ENCODE peak calls at places on chromosomes 12 and 14, in four cellular contexts. A is lung, F is H9, R is hepatocyte. H is an unnamed sample.

GRCh38 chr14:89773644-89774316 is 180.8 kb downstream of the EFCAB11 start:
- DNase-seq in A (peak; percentile 33), F (peak; percentile 85), R (peak; percentile 79), H (peak; percentile 67)

GRCh38 chr12:99627459-99627858 is 20.1 kb upstream of the GARIN6 start:
- DNase-seq in R (no peak), F (no peak), A (no peak), H (no peak)

GRCh38 chr12:78797201-78797931 is 67.2 kb upstream of the SYT1 start:
- DNase-seq in R (no peak), A (no peak), F (no peak), H (no peak)

GRCh38 chr12:57101892-57102695 is 9.1 kb downstream of the STAT6 start:
- DNase-seq in A (no peak), R (peak; percentile 81), F (no peak), H (peak; percentile 63)

GRCh38 chr12:25186788-25187397 is 8.1 kb downstream of the DNAI7 start:
- DNase-seq in F (no peak), R (no peak), A (no peak), H (no peak)

GRCh38 chr12:34292736-34293625 is 270.7 kb downstream of the ALG10 start:
- DNase-seq in F (no peak), R (no peak), A (no peak), H (no peak)

GRCh38 chr12:18479266-18479665 is 217.9 kb downstream of the PIK3C2G start:
- DNase-seq in A (no peak), F (no peak), R (peak; percentile 19), H (peak; percentile 5)

GRCh38 chr14:61470954-61471279 is 149.5 kb downstream of the PRKCH start:
- DNase-seq in A (peak; percentile 5), F (no peak), R (no peak), H (no peak)

GRCh38 chr12:59036341-59036740 is 116.0 kb upstream of the LRIG3 start:
- DNase-seq in R (no peak), A (no peak), F (no peak), H (no peak)

GRCh38 chr12:76250256-76250655 is 98.0 kb downstream of the BBS10 start:
- DNase-seq in R (no peak), A (no peak), F (no peak), H (no peak)

GRCh38 chr12:89038831-89039509 is 313.3 kb downstream of the DUSP6 start:
- DNase-seq in A (no peak), R (no peak), F (no peak), H (no peak)

GRCh38 chr14:81938341-81938740 is 404.7 kb upstream of the SEL1L start:
- DNase-seq in F (no peak), A (no peak), R (no peak), H (no peak)

GRCh38 chr14:70018713-70019201 is 139.5 kb downstream of the SMOC1 start:
- DNase-seq in R (no peak), F (no peak), A (no peak), H (no peak)

GRCh38 chr12:79300199-79300568 is 390.6 kb downstream of the PAWR start:
- DNase-seq in R (peak; percentile 21), A (no peak), F (no peak), H (peak; percentile 10)

GRCh38 chr14:69670093-69670492 is 58.7 kb downstream of the SUSD6 start:
- DNase-seq in F (no peak), R (no peak), A (no peak), H (no peak)

GRCh38 chr14:38282941-38283340 is 27.0 kb upstream of the CLEC14A start:
- DNase-seq in F (no peak), A (no peak), R (no peak), H (no peak)

GRCh38 chr14:60878536-60878935 is 102.3 kb downstream of the TRMT5 start:
- DNase-seq in A (no peak), F (no peak), R (no peak), H (no peak)

GRCh38 chr12:8742501-8742900 is 44.7 kb downstream of the RIMKLB start:
- DNase-seq in A (no peak), F (no peak), R (no peak), H (peak; percentile 4)

GRCh38 chr12:28140404-28140803 is 49.9 kb upstream of the CCDC91 start:
- DNase-seq in R (no peak), A (no peak), F (no peak), H (no peak)

GRCh38 chr14:34228663-34229001 is 233.4 kb downstream of the SPTSSA start:
- DNase-seq in F (no peak), A (no peak), R (peak; percentile 20), H (no peak)

GRCh38 chr12:19030603-19031002 is 98.9 kb upstream of the PLEKHA5 start:
- DNase-seq in F (no peak), A (no peak), R (no peak), H (no peak)

GRCh38 chr12:112573151-112573550 is 154.4 kb downstream of the PTPN11 start:
- DNase-seq in F (no peak), A (no peak), R (no peak), H (no peak)

GRCh38 chr14:24065408-24065807 is 6.0 kb upstream of the CPNE6 start:
- DNase-seq in R (no peak), F (no peak), A (no peak), H (no peak)

GRCh38 chr14:21723431-21724045 is 49.9 kb upstream of the OR4E1 start:
- DNase-seq in R (peak; percentile 34), A (no peak), F (peak; percentile 91), H (peak; percentile 25)
- TF ChIP-seq CTCF in R (peak; percentile 15), A (no peak), F (peak; percentile 85), H (no peak)

DNA sequence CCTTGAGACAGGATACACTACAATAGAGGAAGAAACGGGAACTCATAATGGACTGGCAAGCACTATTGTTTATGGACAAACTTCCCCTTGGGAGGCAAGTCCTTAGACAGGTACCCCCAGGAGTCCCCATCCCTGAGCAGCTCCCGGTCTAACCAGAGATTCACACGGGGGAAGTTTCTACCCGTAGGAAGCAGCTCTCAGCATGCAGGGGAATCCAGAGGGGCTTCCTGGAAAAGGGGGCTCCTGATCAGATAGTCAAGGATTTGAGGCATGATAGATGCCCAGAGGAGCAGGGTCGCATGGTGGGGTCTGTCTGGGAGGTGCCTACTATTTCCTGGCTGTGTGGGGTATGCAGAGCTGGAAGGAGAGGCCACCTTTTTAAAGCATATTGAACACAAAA is 282.4 kb upstream of the RTL1 start:
- DNase-seq in F (no peak), R (no peak), A (no peak), H (no peak)
- TF ChIP-seq CTCF in F (no peak), R (no peak), A (no peak), H (no peak)

GRCh38 chr14:106530031-106530422 is 1003.6 kb downstream of the TMEM121 start:
- DNase-seq in A (no peak), F (no peak), R (no peak), H (no peak)

GRCh38 chr14:106528717-106529116 is 1002.3 kb downstream of the TMEM121 start:
- DNase-seq in F (no peak), R (no peak), A (no peak), H (no peak)

DNA sequence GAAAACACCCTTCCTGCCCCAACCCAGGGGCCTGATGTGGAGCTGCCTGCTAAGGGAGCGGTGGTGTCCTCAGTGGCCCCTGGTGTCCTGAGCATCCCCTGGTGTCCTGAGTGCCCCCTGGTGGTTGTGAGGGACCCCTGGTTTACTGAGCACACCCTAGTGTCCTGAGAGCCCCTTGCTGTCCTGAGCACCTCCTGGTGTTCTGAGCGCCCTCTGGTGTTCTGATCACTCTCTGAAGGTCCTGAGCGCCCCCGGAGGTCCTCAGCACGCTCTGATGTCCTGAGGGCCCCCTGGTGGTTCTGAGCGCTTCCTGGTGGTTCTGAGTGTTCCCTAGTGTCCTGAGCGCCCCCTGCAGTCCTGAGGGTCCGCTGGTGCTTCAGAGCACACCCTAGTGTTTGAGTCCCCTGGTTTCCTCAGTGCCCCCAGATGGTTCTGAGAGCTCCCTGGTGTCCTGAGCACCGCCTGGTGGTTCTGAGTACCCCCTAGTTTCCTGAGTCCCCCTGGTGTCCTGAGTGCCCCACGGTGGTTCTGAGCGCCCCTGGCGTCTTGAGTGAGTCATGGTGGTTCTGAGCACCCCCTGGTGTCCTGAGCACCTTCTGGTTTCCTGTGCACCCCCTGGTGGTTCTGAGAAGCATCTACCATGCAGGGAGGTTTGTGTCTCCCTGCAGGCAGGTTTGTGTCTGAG is 1004.2 kb downstream of the TMEM121 start:
- DNase-seq in F (no peak), A (no peak), R (no peak), H (no peak)
- TF ChIP-seq CTCF in F (no peak), A (no peak), R (no peak), H (no peak)

GRCh38 chr12:125455556-125455955 is 390.3 kb downstream of the AACS start:
- DNase-seq in F (no peak), A (no peak), R (no peak), H (no peak)
- TF ChIP-seq CTCF in F (peak; percentile 61), A (no peak), R (no peak), H (no peak)